ENCODE peak calls at places on chromosomes 4 and X, in five cellular contexts. One of them, this sample, is unnamed.

GRCh38 chrX:17826609-17827496 is 34.2 kb downstream of the RAI2 start:
- DNase-seq in uterus: no peak
- DNase-seq in right lobe of liver: no peak
- DNase-seq in H54: no peak
- DNase-seq in GM12892: no peak
- DNase-seq in this sample: no peak

GRCh38 chr4:147822128-147822527 is 90.2 kb downstream of the ARHGAP10 start:
- DNase-seq in uterus: peak
- DNase-seq in right lobe of liver: peak
- DNase-seq in H54: no peak
- DNase-seq in GM12892: no peak
- DNase-seq in this sample: no peak

GRCh38 chrX:16868920-16869319 is 1.2 kb downstream of the RBBP7 start:
- DNase-seq in uterus: no peak
- DNase-seq in right lobe of liver: no peak
- DNase-seq in H54: no peak
- DNase-seq in GM12892: no peak
- DNase-seq in this sample: no peak

GRCh38 chr4:791866-792630 is 33.9 kb downstream of the CPLX1 start:
- DNase-seq in uterus: peak
- DNase-seq in right lobe of liver: peak
- DNase-seq in H54: no peak
- DNase-seq in GM12892: no peak
- DNase-seq in this sample: no peak

GRCh38 chrX:121641560-121641959 is 594.1 kb downstream of the GLUD2 start:
- DNase-seq in uterus: no peak
- DNase-seq in right lobe of liver: no peak
- DNase-seq in H54: no peak
- DNase-seq in GM12892: no peak
- DNase-seq in this sample: no peak

GRCh38 chr4:57078685-57079521 is 31.3 kb downstream of the IGFBP7 start:
- DNase-seq in uterus: no peak
- DNase-seq in right lobe of liver: no peak
- DNase-seq in H54: no peak
- DNase-seq in GM12892: no peak
- DNase-seq in this sample: no peak

GRCh38 chrX:110008001-110008635 is 5.2 kb downstream of the TMEM164 start:
- DNase-seq in uterus: no peak
- DNase-seq in right lobe of liver: no peak
- DNase-seq in H54: no peak
- DNase-seq in GM12892: no peak
- DNase-seq in this sample: no peak

GRCh38 chr4:185512516-185512915 is 22.8 kb downstream of the PDLIM3 start:
- DNase-seq in uterus: no peak
- DNase-seq in right lobe of liver: no peak
- DNase-seq in H54: no peak
- DNase-seq in GM12892: no peak
- DNase-seq in this sample: no peak

GRCh38 chr4:77930876-77931275 is 68.2 kb downstream of the MRPL1 start:
- DNase-seq in uterus: no peak
- DNase-seq in right lobe of liver: no peak
- DNase-seq in H54: no peak
- DNase-seq in GM12892: no peak
- DNase-seq in this sample: no peak

GRCh38 chrX:40273356-40274050 is 175.7 kb upstream of the BCOR start:
- DNase-seq in uterus: peak
- DNase-seq in right lobe of liver: peak
- DNase-seq in H54: no peak
- DNase-seq in GM12892: no peak
- DNase-seq in this sample: no peak

GRCh38 chrX:21944136-21944615 is 3.7 kb downstream of the SMS start:
- DNase-seq in uterus: no peak
- DNase-seq in right lobe of liver: no peak
- DNase-seq in H54: no peak
- DNase-seq in GM12892: no peak
- DNase-seq in this sample: no peak

GRCh38 chr4:129532573-129532972 is 436.6 kb downstream of the C4orf33 start:
- DNase-seq in uterus: no peak
- DNase-seq in right lobe of liver: no peak
- DNase-seq in H54: no peak
- DNase-seq in GM12892: no peak
- DNase-seq in this sample: no peak

GRCh38 chr4:7462509-7462971 is 27.8 kb upstream of the PSAPL1 start:
- DNase-seq in uterus: no peak
- DNase-seq in right lobe of liver: no peak
- DNase-seq in H54: peak
- DNase-seq in GM12892: no peak
- DNase-seq in this sample: no peak

GRCh38 chr4:159487284-159487747 is 384.4 kb downstream of the RAPGEF2 start:
- DNase-seq in uterus: no peak
- DNase-seq in right lobe of liver: peak
- DNase-seq in H54: peak
- DNase-seq in GM12892: peak
- DNase-seq in this sample: peak

GRCh38 chrX:118545510-118545909 is 49.9 kb downstream of the DOCK11 start:
- DNase-seq in uterus: no peak
- DNase-seq in right lobe of liver: no peak
- DNase-seq in H54: no peak
- DNase-seq in GM12892: no peak
- DNase-seq in this sample: no peak

GRCh38 chrX:43655961-43656494 is at the start of gene MAOA:
- DNase-seq in uterus: peak
- DNase-seq in right lobe of liver: peak
- DNase-seq in H54: no peak
- DNase-seq in GM12892: no peak
- DNase-seq in this sample: no peak
- TF ChIP-seq POLR2A in uterus: peak
- TF ChIP-seq POLR2A in right lobe of liver: peak
- TF ChIP-seq POLR2A in H54: no peak
- TF ChIP-seq POLR2A in GM12892: no peak
- TF ChIP-seq POLR2A in this sample: no peak

GRCh38 chr4:42656986-42657792 is at the start of gene ATP8A1:
- DNase-seq in uterus: peak
- DNase-seq in right lobe of liver: peak
- DNase-seq in H54: peak
- DNase-seq in GM12892: peak
- DNase-seq in this sample: peak
- TF ChIP-seq POLR2A in uterus: peak
- TF ChIP-seq POLR2A in right lobe of liver: peak
- TF ChIP-seq POLR2A in H54: peak
- TF ChIP-seq POLR2A in GM12892: peak
- TF ChIP-seq POLR2A in this sample: peak

GRCh38 chrX:68978211-68978780 is 149.5 kb downstream of the EFNB1 start:
- DNase-seq in uterus: no peak
- DNase-seq in right lobe of liver: no peak
- DNase-seq in H54: no peak
- DNase-seq in GM12892: no peak
- DNase-seq in this sample: no peak
- TF ChIP-seq POLR2A in uterus: no peak
- TF ChIP-seq POLR2A in right lobe of liver: no peak
- TF ChIP-seq POLR2A in H54: no peak
- TF ChIP-seq POLR2A in GM12892: no peak
- TF ChIP-seq POLR2A in this sample: no peak

GRCh38 chr4:183988874-183989273 is 83.8 kb downstream of the STOX2 start:
- DNase-seq in uterus: no peak
- DNase-seq in right lobe of liver: no peak
- DNase-seq in H54: no peak
- DNase-seq in GM12892: no peak
- DNase-seq in this sample: no peak

GRCh38 chr4:183987529-183987946 is 82.4 kb downstream of the STOX2 start:
- DNase-seq in uterus: peak
- DNase-seq in right lobe of liver: no peak
- DNase-seq in H54: peak
- DNase-seq in GM12892: no peak
- DNase-seq in this sample: no peak

GRCh38 chr4:183986645-183987528 is 81.8 kb downstream of the STOX2 start:
- DNase-seq in uterus: no peak
- DNase-seq in right lobe of liver: no peak
- DNase-seq in H54: no peak
- DNase-seq in GM12892: no peak
- DNase-seq in this sample: no peak

GRCh38 chr4:183989471-183989870 is 84.4 kb downstream of the STOX2 start:
- DNase-seq in uterus: no peak
- DNase-seq in right lobe of liver: no peak
- DNase-seq in H54: no peak
- DNase-seq in GM12892: no peak
- DNase-seq in this sample: no peak

DNA sequence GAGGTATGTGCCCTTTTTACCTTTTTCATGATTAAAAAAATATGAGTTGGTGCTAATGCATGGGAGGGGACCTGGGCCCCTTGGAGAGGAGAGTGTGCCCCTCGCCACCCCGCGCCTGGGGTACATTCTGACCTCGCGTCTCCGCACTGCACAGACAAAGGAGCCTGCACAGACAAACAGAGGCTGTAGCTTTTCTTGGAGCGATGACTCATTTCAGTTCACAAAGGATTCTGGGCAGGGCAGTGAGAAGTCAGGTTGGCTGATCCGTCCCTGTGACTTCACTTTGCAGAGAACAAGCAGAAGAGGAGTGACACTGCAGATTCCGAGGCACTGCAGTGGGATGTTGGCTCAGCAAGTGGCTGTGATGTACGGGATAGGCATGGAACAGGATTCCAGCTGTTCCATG is 82.9 kb downstream of the STOX2 start:
- DNase-seq in uterus: peak
- DNase-seq in right lobe of liver: no peak
- DNase-seq in H54: peak
- DNase-seq in GM12892: no peak
- DNase-seq in this sample: no peak
- TF ChIP-seq POLR2A in uterus: peak
- TF ChIP-seq POLR2A in right lobe of liver: no peak
- TF ChIP-seq POLR2A in H54: peak
- TF ChIP-seq POLR2A in GM12892: no peak
- TF ChIP-seq POLR2A in this sample: no peak

This sample was measured in GM12891.